ENCODE peak calls at places on chromosomes 13 and 19, in four cellular contexts. R, Y, F and U are unnamed samples.

GRCh38 chr13:110633776-110634175 is 18.4 kb downstream of the NAXD start:
- DNase-seq in R (no peak), Y (no peak), F (no peak), U (no peak)

GRCh38 chr19:34241513-34242337 is 12.6 kb upstream of the GARRE1 start:
- DNase-seq in R (no peak), Y (no peak), F (peak; percentile 83), U (peak; percentile 64)

GRCh38 chr13:30818323-30818960 is 83.1 kb downstream of the ALOX5AP start:
- DNase-seq in R (no peak), Y (no peak), F (no peak), U (no peak)

GRCh38 chr13:40488869-40489391 is 177.5 kb downstream of the FOXO1 start:
- DNase-seq in R (no peak), Y (no peak), F (no peak), U (no peak)

GRCh38 chr13:95502216-95502615 is 50.3 kb upstream of the CLDN10 start:
- DNase-seq in R (no peak), Y (no peak), F (no peak), U (no peak)

GRCh38 chr13:32893176-32893575 is 123.0 kb upstream of the KL start:
- DNase-seq in R (no peak), Y (no peak), F (no peak), U (no peak)

GRCh38 chr13:84192125-84192524 is 309.9 kb upstream of the SLITRK1 start:
- DNase-seq in R (no peak), Y (no peak), F (no peak), U (no peak)

GRCh38 chr19:55383279-55383788 is 758 bp downstream of the TMEM238 start:
- DNase-seq in R (no peak), Y (peak; percentile 80), F (no peak), U (no peak)

GRCh38 chr13:94858856-94859811 is 146.8 kb upstream of the SOX21 start:
- DNase-seq in R (no peak), Y (peak; percentile 83), F (no peak), U (peak; percentile 35)

GRCh38 chr19:1000095-1000494 is at the start of gene GRIN3B:
- DNase-seq in R (peak; percentile 83), Y (peak; percentile 91), F (peak; percentile 89), U (peak; percentile 60)

GRCh38 chr19:12783849-12784393 is 7.4 kb upstream of the JUNB start:
- DNase-seq in R (no peak), Y (peak; percentile 85), F (no peak), U (no peak)

GRCh38 chr13:44283598-44283997 is 90.0 kb upstream of the SERP2 start:
- DNase-seq in R (no peak), Y (no peak), F (no peak), U (no peak)

GRCh38 chr13:33426131-33426530 is 140.6 kb upstream of the STARD13 start:
- DNase-seq in R (no peak), Y (no peak), F (no peak), U (no peak)

GRCh38 chr19:37992761-37993160 is 85.8 kb downstream of the SIPA1L3 start:
- DNase-seq in R (no peak), Y (peak; percentile 54), F (no peak), U (no peak)

GRCh38 chr13:40549500-40550094 is 116.8 kb downstream of the FOXO1 start:
- DNase-seq in R (no peak), Y (no peak), F (no peak), U (no peak)

GRCh38 chr13:50650936-50651638 is 192.4 kb downstream of the DLEU7 start:
- DNase-seq in R (no peak), Y (no peak), F (no peak), U (no peak)

GRCh38 chr19:53606031-53606430 is 25.8 kb upstream of the DPRX start:
- DNase-seq in R (no peak), Y (no peak), F (no peak), U (no peak)

GRCh38 chr13:27619711-27620376 is 485 bp downstream of the LNX2 start:
- DNase-seq in R (peak; percentile 37), Y (peak; percentile 93), F (no peak), U (no peak)

GRCh38 chr13:27620377-27621115 is at the start of gene LNX2:
- DNase-seq in R (peak; percentile 90), Y (peak; percentile 99), F (peak; percentile 97), U (peak; percentile 99)

GRCh38 chr13:27619093-27619705 is 1.1 kb downstream of the LNX2 start:
- DNase-seq in R (no peak), Y (no peak), F (no peak), U (no peak)

GRCh38 chr13:27621116-27621365 is 651 bp upstream of the POLR1D start:
- DNase-seq in R (no peak), Y (no peak), F (no peak), U (no peak)

GRCh38 chr13:27617801-27618411 is 2.4 kb downstream of the LNX2 start:
- DNase-seq in R (no peak), Y (no peak), F (no peak), U (peak; percentile 28)
- TF ChIP-seq POLR2AphosphoS5 in R (no peak), Y (no peak), F (no peak), U (no peak)

GRCh38 chr19:15111758-15112157 is 4.6 kb downstream of the SYDE1 start:
- DNase-seq in R (no peak), Y (no peak), F (no peak), U (no peak)

GRCh38 chr19:15115080-15115479 is 7.9 kb downstream of the SYDE1 start:
- DNase-seq in R (no peak), Y (no peak), F (no peak), U (peak; percentile 43)

GRCh38 chr19:15114153-15114540 is 6.9 kb downstream of the SYDE1 start:
- DNase-seq in R (no peak), Y (no peak), F (no peak), U (no peak)

GRCh38 chr19:15112385-15112784 is 5.2 kb downstream of the SYDE1 start:
- DNase-seq in R (no peak), Y (no peak), F (peak; percentile 50), U (no peak)

GRCh38 chr19:15113245-15114152 is 6.3 kb downstream of the SYDE1 start:
- DNase-seq in R (no peak), Y (no peak), F (peak; percentile 73), U (no peak)
- TF ChIP-seq POLR2AphosphoS5 in R (no peak), Y (no peak), F (no peak), U (no peak)

GRCh38 chr13:71861769-71862168 is 5.2 kb downstream of the DACH1 start:
- DNase-seq in R (no peak), Y (no peak), F (no peak), U (no peak)

GRCh38 chr13:71865858-71866172 is 1.2 kb downstream of the DACH1 start:
- DNase-seq in R (no peak), Y (peak; percentile 82), F (no peak), U (no peak)

GRCh38 chr13:71864981-71865857 is 1.8 kb downstream of the DACH1 start:
- DNase-seq in R (no peak), Y (peak; percentile 85), F (peak; percentile 69), U (no peak)

GRCh38 chr13:71864094-71864980 is 2.7 kb downstream of the DACH1 start:
- DNase-seq in R (no peak), Y (peak; percentile 87), F (peak; percentile 69), U (no peak)

GRCh38 chr13:71863249-71863648 is 3.8 kb downstream of the DACH1 start:
- DNase-seq in R (no peak), Y (no peak), F (no peak), U (no peak)
- TF ChIP-seq POLR2AphosphoS5 in R (no peak), Y (no peak), F (no peak), U (no peak)

DNA sequence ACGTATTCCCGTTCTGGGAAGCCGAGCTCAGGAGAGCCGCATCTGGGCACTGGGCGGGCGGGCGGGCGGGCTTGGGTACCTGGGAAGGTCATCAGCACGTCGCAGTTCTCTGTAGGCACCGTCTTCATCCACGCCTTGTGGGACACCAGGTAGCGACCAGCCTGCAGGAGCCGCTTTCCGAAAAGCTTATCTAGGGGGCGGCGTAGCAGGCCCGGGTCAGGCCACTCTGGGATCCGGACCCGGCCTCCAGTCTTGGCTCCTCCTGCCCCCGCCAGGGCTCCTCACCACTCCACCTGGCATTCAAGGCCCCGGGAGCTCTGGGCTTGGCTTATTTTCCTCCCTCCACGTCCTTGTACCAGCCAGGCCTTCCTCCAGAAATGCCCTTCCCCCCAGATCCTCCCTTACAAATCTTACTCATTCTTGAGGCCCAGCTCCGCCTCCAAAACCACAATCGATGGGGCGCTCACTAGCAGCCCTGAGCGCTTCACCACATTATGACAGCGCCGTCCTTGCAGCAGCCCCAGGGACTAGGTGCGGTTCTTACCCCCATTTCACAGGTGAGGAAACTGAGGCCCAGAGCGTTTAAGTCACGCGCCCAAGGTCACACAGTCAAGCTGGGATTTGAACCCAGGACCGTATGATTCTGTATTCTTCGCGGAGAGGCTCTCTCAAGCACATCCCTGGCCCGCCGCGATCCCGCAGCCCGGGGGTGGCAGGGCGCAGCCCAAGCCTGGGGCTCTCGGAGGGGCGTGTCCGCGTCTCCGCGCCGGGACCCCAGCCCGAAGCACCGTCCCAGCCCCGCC is 843 bp downstream of the ANO8 start:
- DNase-seq in R (peak; percentile 79), Y (peak; percentile 85), F (peak; percentile 71), U (peak; percentile 64)
- TF ChIP-seq POLR2AphosphoS5 in R (no peak), Y (peak; percentile 58), F (no peak), U (no peak)

GRCh38 chr13:46140044-46140443 is 35.2 kb upstream of the CPB2 start:
- DNase-seq in R (no peak), Y (no peak), F (no peak), U (no peak)

GRCh38 chr13:46145950-46146349 is 36.0 kb downstream of the LCP1 start:
- DNase-seq in R (no peak), Y (no peak), F (no peak), U (no peak)

GRCh38 chr13:46143239-46143701 is 38.4 kb upstream of the CPB2 start:
- DNase-seq in R (no peak), Y (no peak), F (no peak), U (no peak)

GRCh38 chr13:46146898-46147297 is 35.1 kb downstream of the LCP1 start:
- DNase-seq in R (no peak), Y (no peak), F (no peak), U (no peak)

DNA sequence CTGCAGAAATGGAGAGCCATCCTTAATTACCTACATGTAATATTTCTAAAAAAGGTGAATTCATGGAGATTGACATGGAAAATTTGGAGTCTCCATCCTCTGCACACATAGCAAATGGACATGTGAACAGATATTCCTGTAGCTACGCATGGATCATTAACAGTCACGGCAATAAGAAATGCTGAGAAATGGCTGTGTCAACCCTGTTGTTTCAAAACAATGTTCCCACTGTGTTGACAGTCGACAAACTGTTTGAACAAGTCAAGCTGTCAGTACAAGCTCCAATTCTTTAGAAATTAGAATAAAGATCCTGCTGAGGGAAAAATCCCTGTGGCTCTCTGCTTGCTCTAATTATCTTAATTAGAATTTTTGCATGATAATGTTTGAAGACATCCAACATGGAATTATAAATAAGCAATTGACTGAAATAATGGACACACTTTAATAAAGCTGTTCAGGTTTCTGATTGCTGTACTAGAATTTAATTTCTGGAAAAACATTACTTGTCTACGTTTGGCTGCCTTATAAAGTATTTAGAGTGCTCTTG is 37.9 kb upstream of the CPB2 start:
- DNase-seq in R (no peak), Y (no peak), F (no peak), U (no peak)
- TF ChIP-seq POLR2AphosphoS5 in R (peak; percentile 70), Y (no peak), F (no peak), U (no peak)

GRCh38 chr19:45275370-45275971 is 24.4 kb downstream of the MARK4 start:
- DNase-seq in R (no peak), Y (no peak), F (no peak), U (no peak)
- TF ChIP-seq POLR2AphosphoS5 in R (no peak), Y (no peak), F (no peak), U (no peak)